ENCODE peak calls at places on chromosomes 13 and 19, in ten cellular contexts. One of them, this sample, is unnamed.

GRCh38 chr19:56838930-56839664 is 1.4 kb downstream of the PEG3 start:
- DNase-seq in activated CD4-positive, alpha-beta T cell treated with anti-CD3 and anti-CD28 coated beads for 1 hour: no peak
- DNase-seq in NCI-H345: no peak
- DNase-seq in osteocyte: no peak
- DNase-seq in stimulated activated CD4-positive, alpha-beta T cell treated with anti-CD3 and anti-CD28 coated beads, TNF-alpha, amount 100 ng/mL, for 24 hours: no peak
- DNase-seq in naive thymus-derived CD8-positive, alpha-beta T cell: peak; percentile 71
- DNase-seq in NCI-H2227 treated with DMSO at 0.1 percent for 48 hours: peak; percentile 100
- DNase-seq in AG04450: no peak
- DNase-seq in NCI-H146: no peak
- DNase-seq in activated CD8-positive, alpha-beta memory T cell treated with anti-CD3 and anti-CD28 coated beads for 24 hours: no peak
- DNase-seq in this sample: no peak

GRCh38 chr13:55359067-55359466 is 1781.7 kb upstream of the PRR20A start:
- DNase-seq in naive thymus-derived CD8-positive, alpha-beta T cell: no peak
- DNase-seq in stimulated activated CD4-positive, alpha-beta T cell treated with anti-CD3 and anti-CD28 coated beads, TNF-alpha, amount 100 ng/mL, for 24 hours: no peak
- DNase-seq in AG04450: no peak
- DNase-seq in NCI-H2227 treated with DMSO at 0.1 percent for 48 hours: no peak
- DNase-seq in NCI-H345: no peak
- DNase-seq in activated CD4-positive, alpha-beta T cell treated with anti-CD3 and anti-CD28 coated beads for 1 hour: no peak
- DNase-seq in activated CD8-positive, alpha-beta memory T cell treated with anti-CD3 and anti-CD28 coated beads for 24 hours: no peak
- DNase-seq in NCI-H146: no peak
- DNase-seq in osteocyte: no peak
- DNase-seq in this sample: no peak

GRCh38 chr13:45055902-45056648 is 64.2 kb upstream of the GTF2F2 start:
- DNase-seq in AG04450: no peak
- DNase-seq in activated CD4-positive, alpha-beta T cell treated with anti-CD3 and anti-CD28 coated beads for 1 hour: no peak
- DNase-seq in NCI-H146: no peak
- DNase-seq in activated CD8-positive, alpha-beta memory T cell treated with anti-CD3 and anti-CD28 coated beads for 24 hours: no peak
- DNase-seq in stimulated activated CD4-positive, alpha-beta T cell treated with anti-CD3 and anti-CD28 coated beads, TNF-alpha, amount 100 ng/mL, for 24 hours: no peak
- DNase-seq in osteocyte: no peak
- DNase-seq in NCI-H345: no peak
- DNase-seq in NCI-H2227 treated with DMSO at 0.1 percent for 48 hours: no peak
- DNase-seq in naive thymus-derived CD8-positive, alpha-beta T cell: no peak
- DNase-seq in this sample: no peak

GRCh38 chr19:459724-460511 is 915 bp downstream of the SHC2 start:
- DNase-seq in activated CD8-positive, alpha-beta memory T cell treated with anti-CD3 and anti-CD28 coated beads for 24 hours: peak; percentile 72
- DNase-seq in AG04450: no peak
- DNase-seq in naive thymus-derived CD8-positive, alpha-beta T cell: no peak
- DNase-seq in stimulated activated CD4-positive, alpha-beta T cell treated with anti-CD3 and anti-CD28 coated beads, TNF-alpha, amount 100 ng/mL, for 24 hours: no peak
- DNase-seq in NCI-H345: peak; percentile 76
- DNase-seq in activated CD4-positive, alpha-beta T cell treated with anti-CD3 and anti-CD28 coated beads for 1 hour: no peak
- DNase-seq in osteocyte: peak; percentile 91
- DNase-seq in NCI-H146: peak; percentile 76
- DNase-seq in NCI-H2227 treated with DMSO at 0.1 percent for 48 hours: peak; percentile 55
- DNase-seq in this sample: peak; percentile 28

GRCh38 chr19:17967258-17968051 is 548 bp downstream of the KCNN1 start:
- DNase-seq in stimulated activated CD4-positive, alpha-beta T cell treated with anti-CD3 and anti-CD28 coated beads, TNF-alpha, amount 100 ng/mL, for 24 hours: no peak
- DNase-seq in activated CD4-positive, alpha-beta T cell treated with anti-CD3 and anti-CD28 coated beads for 1 hour: no peak
- DNase-seq in naive thymus-derived CD8-positive, alpha-beta T cell: no peak
- DNase-seq in NCI-H2227 treated with DMSO at 0.1 percent for 48 hours: no peak
- DNase-seq in activated CD8-positive, alpha-beta memory T cell treated with anti-CD3 and anti-CD28 coated beads for 24 hours: no peak
- DNase-seq in NCI-H146: no peak
- DNase-seq in NCI-H345: no peak
- DNase-seq in AG04450: no peak
- DNase-seq in osteocyte: no peak
- DNase-seq in this sample: no peak

GRCh38 chr19:42335971-42336370 is 10.5 kb downstream of the MEGF8 start:
- DNase-seq in NCI-H2227 treated with DMSO at 0.1 percent for 48 hours: no peak
- DNase-seq in naive thymus-derived CD8-positive, alpha-beta T cell: no peak
- DNase-seq in NCI-H146: no peak
- DNase-seq in activated CD8-positive, alpha-beta memory T cell treated with anti-CD3 and anti-CD28 coated beads for 24 hours: no peak
- DNase-seq in osteocyte: no peak
- DNase-seq in activated CD4-positive, alpha-beta T cell treated with anti-CD3 and anti-CD28 coated beads for 1 hour: no peak
- DNase-seq in stimulated activated CD4-positive, alpha-beta T cell treated with anti-CD3 and anti-CD28 coated beads, TNF-alpha, amount 100 ng/mL, for 24 hours: no peak
- DNase-seq in NCI-H345: no peak
- DNase-seq in AG04450: no peak
- DNase-seq in this sample: no peak

GRCh38 chr13:35817642-35818576 is 313.3 kb downstream of the DCLK1 start:
- DNase-seq in stimulated activated CD4-positive, alpha-beta T cell treated with anti-CD3 and anti-CD28 coated beads, TNF-alpha, amount 100 ng/mL, for 24 hours: no peak
- DNase-seq in naive thymus-derived CD8-positive, alpha-beta T cell: no peak
- DNase-seq in NCI-H345: no peak
- DNase-seq in activated CD4-positive, alpha-beta T cell treated with anti-CD3 and anti-CD28 coated beads for 1 hour: no peak
- DNase-seq in NCI-H2227 treated with DMSO at 0.1 percent for 48 hours: no peak
- DNase-seq in AG04450: no peak
- DNase-seq in NCI-H146: no peak
- DNase-seq in activated CD8-positive, alpha-beta memory T cell treated with anti-CD3 and anti-CD28 coated beads for 24 hours: no peak
- DNase-seq in osteocyte: no peak
- DNase-seq in this sample: no peak

GRCh38 chr13:80386001-80386400 is 45.1 kb upstream of the SPRY2 start:
- DNase-seq in NCI-H2227 treated with DMSO at 0.1 percent for 48 hours: no peak
- DNase-seq in naive thymus-derived CD8-positive, alpha-beta T cell: no peak
- DNase-seq in stimulated activated CD4-positive, alpha-beta T cell treated with anti-CD3 and anti-CD28 coated beads, TNF-alpha, amount 100 ng/mL, for 24 hours: no peak
- DNase-seq in activated CD4-positive, alpha-beta T cell treated with anti-CD3 and anti-CD28 coated beads for 1 hour: no peak
- DNase-seq in osteocyte: no peak
- DNase-seq in NCI-H345: no peak
- DNase-seq in activated CD8-positive, alpha-beta memory T cell treated with anti-CD3 and anti-CD28 coated beads for 24 hours: no peak
- DNase-seq in NCI-H146: no peak
- DNase-seq in AG04450: no peak
- DNase-seq in this sample: no peak

GRCh38 chr19:31715249-31715944 is 366.2 kb upstream of the TSHZ3 start:
- DNase-seq in osteocyte: peak; percentile 80
- DNase-seq in AG04450: no peak
- DNase-seq in stimulated activated CD4-positive, alpha-beta T cell treated with anti-CD3 and anti-CD28 coated beads, TNF-alpha, amount 100 ng/mL, for 24 hours: no peak
- DNase-seq in NCI-H345: no peak
- DNase-seq in naive thymus-derived CD8-positive, alpha-beta T cell: no peak
- DNase-seq in activated CD4-positive, alpha-beta T cell treated with anti-CD3 and anti-CD28 coated beads for 1 hour: no peak
- DNase-seq in activated CD8-positive, alpha-beta memory T cell treated with anti-CD3 and anti-CD28 coated beads for 24 hours: no peak
- DNase-seq in NCI-H146: no peak
- DNase-seq in NCI-H2227 treated with DMSO at 0.1 percent for 48 hours: no peak
- DNase-seq in this sample: no peak

GRCh38 chr13:20609145-20609544 is 42.2 kb downstream of the IFT88 start:
- DNase-seq in AG04450: peak; percentile 72
- DNase-seq in osteocyte: no peak
- DNase-seq in NCI-H2227 treated with DMSO at 0.1 percent for 48 hours: no peak
- DNase-seq in NCI-H146: no peak
- DNase-seq in activated CD8-positive, alpha-beta memory T cell treated with anti-CD3 and anti-CD28 coated beads for 24 hours: no peak
- DNase-seq in naive thymus-derived CD8-positive, alpha-beta T cell: no peak
- DNase-seq in stimulated activated CD4-positive, alpha-beta T cell treated with anti-CD3 and anti-CD28 coated beads, TNF-alpha, amount 100 ng/mL, for 24 hours: no peak
- DNase-seq in activated CD4-positive, alpha-beta T cell treated with anti-CD3 and anti-CD28 coated beads for 1 hour: no peak
- DNase-seq in NCI-H345: no peak
- DNase-seq in this sample: no peak

This sample was measured in T-cell.